ENCODE peak calls at places on chromosomes 4 and X, in eight cellular contexts. K is cardiac fibroblast, B is mesendoderm, H is epithelial cell of esophagus, C is skeletal muscle cell, O is psoas muscle, Q is choroid plexus epithelial cell, M is upper lobe of right lung. A is an unnamed sample.

GRCh38 chrX:42944381-42944998 is 166.5 kb upstream of the PPP1R2C start:
- DNase-seq in H (no peak), C (no peak), M (no peak), B (peak; percentile 2), K (no peak), Q (no peak), O (no peak), A (no peak)

GRCh38 chr4:5955856-5956255 is 62.4 kb downstream of the C4orf50 start:
- DNase-seq in B (no peak), C (no peak), Q (no peak), K (no peak), M (no peak), H (no peak), O (no peak), A (no peak)

GRCh38 chrX:78658851-78659744 is at the start of gene RTL3:
- DNase-seq in H (peak; percentile 0), K (peak; percentile 72), Q (peak; percentile 83), O (no peak), M (no peak), B (no peak), C (peak; percentile 41), A (peak; percentile 88)

GRCh38 chr4:101823864-101824263 is 33.3 kb downstream of the BANK1 start:
- DNase-seq in K (no peak), M (no peak), H (no peak), Q (no peak), B (no peak), C (no peak), O (no peak), A (no peak)

GRCh38 chr4:7366180-7366957 is 68.4 kb downstream of the PSAPL1 start:
- DNase-seq in Q (no peak), K (no peak), M (peak; percentile 72), H (no peak), O (no peak), C (no peak), B (peak; percentile 16), A (no peak)

GRCh38 chr4:145829629-145830395 is 108.8 kb downstream of the ZNF827 start:
- DNase-seq in Q (peak; percentile 53), M (no peak), H (no peak), K (no peak), C (no peak), O (no peak), B (no peak), A (no peak)

GRCh38 chr4:1475277-1476139 is 69.3 kb upstream of the NKX1-1 start:
- DNase-seq in K (no peak), O (no peak), C (no peak), B (no peak), M (no peak), Q (no peak), H (no peak), A (no peak)

GRCh38 chr4:5921074-5921473 is 28.2 kb upstream of the CRMP1 start:
- DNase-seq in K (no peak), Q (no peak), O (no peak), H (no peak), C (no peak), B (no peak), M (no peak), A (no peak)

GRCh38 chr4:16070203-16070602 is 13.6 kb downstream of the PROM1 start:
- DNase-seq in B (no peak), C (no peak), K (no peak), H (no peak), M (no peak), Q (no peak), O (no peak), A (no peak)
- H3K4me3 ChIP-seq in B (no peak overlapping the region), C (no peak overlapping the region), K (no peak overlapping the region), H (no peak overlapping the region), M (no peak overlapping the region), Q (no peak overlapping the region), O (no peak overlapping the region), A (no peak overlapping the region)

DNA sequence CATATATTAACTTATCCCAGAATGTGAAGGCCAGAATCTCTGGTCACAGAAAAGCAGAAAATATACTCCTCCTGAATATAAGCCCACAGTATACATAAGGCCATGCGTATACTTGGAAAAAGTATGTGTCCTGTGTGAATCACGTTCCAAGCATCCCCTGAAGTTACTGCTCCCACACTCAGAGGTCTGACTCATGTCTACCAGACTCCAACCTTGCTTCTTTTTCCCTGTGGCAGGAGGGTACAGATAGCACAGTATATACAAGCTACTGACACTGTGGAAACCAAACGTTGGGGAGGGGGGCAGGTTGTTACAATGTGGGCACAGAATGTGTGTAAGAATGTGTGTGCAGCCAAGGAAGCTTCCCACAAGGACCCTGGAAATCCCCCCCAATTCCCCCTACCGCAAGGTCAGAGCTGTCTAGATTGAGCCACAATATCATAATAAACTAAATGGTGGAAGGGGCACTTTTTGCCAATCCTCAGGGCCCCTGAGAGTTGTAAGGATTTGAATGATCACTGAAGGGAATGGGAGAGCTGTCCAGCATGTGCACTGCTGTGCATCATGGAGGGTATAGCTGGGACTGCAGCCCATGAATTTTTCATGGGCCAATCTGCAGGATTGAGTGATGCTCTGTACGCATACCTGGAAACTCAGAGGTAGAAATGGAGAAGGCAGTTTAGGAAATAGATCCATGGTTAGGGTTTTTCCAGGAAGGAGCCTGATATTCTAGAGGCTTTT is 7.4 kb upstream of the RELL1 start:
- DNase-seq in M (no peak), H (peak; percentile 92), C (peak; percentile 79), Q (peak; percentile 92), K (peak; percentile 72), O (no peak), B (no peak), A (peak; percentile 88)
- H3K4me3 ChIP-seq in M (no peak overlapping the region), H (no peak overlapping the region), C (no peak overlapping the region), Q (no peak overlapping the region), K (no peak overlapping the region), O (no peak overlapping the region), B (no peak overlapping the region), A (no peak overlapping the region)

GRCh38 chr4:76256032-76256431 is 4.5 kb downstream of the FAM47E start:
- DNase-seq in H (no peak), M (no peak), O (no peak), B (no peak), C (no peak), K (no peak), Q (no peak), A (no peak)

GRCh38 chr4:76251448-76252270 is at the start of gene FAM47E:
- DNase-seq in C (no peak), H (peak; percentile 41), M (peak; percentile 95), B (peak; percentile 94), O (peak; percentile 93), K (peak; percentile 61), Q (peak; percentile 23), A (peak; percentile 46)

GRCh38 chr4:76250962-76251361 is 559 bp upstream of the FAM47E start:
- DNase-seq in O (no peak), K (no peak), B (no peak), C (no peak), M (no peak), H (no peak), Q (no peak), A (no peak)

GRCh38 chr4:76253511-76253910 is 2.0 kb downstream of the FAM47E start:
- DNase-seq in C (no peak), M (no peak), B (no peak), O (no peak), K (no peak), Q (no peak), H (no peak), A (no peak)

DNA sequence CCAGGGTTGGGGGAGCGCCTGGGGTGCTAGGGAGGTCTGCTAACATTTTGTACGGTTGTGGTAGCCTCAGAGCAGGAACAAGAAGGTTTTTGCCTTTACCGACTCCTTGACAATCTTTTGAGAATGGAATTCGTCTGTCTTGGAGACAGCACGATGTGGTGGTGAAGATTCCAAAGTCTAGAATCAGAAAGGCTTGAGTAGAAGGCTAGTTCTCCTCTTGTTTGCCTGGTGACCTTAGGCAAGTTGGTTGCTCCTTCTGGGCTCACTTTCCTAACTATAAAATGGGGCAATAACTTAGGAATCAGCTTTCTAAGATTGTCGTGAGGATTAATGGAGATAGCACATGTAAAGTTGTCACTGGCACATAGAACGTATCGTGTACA is 741 bp downstream of the FAM47E start:
- DNase-seq in B (no peak), H (no peak), O (no peak), M (no peak), K (no peak), Q (no peak), C (no peak), A (no peak)
- H3K4me3 ChIP-seq in B (no peak overlapping the region), H (no peak overlapping the region), O (peak overlapping the region; percentile 79), M (peak overlapping the region; percentile 61), K (no peak overlapping the region), Q (no peak overlapping the region), C (no peak overlapping the region), A (no peak overlapping the region)

GRCh38 chr4:76011700-76012387 is 4.5 kb upstream of the CXCL9 start:
- DNase-seq in K (peak; percentile 71), B (no peak), Q (peak; percentile 83), C (peak; percentile 74), M (no peak), H (peak; percentile 80), O (no peak), A (peak; percentile 71)

GRCh38 chr4:76011018-76011670 is 3.8 kb upstream of the CXCL9 start:
- DNase-seq in K (no peak), C (no peak), B (no peak), M (peak; percentile 61), O (no peak), Q (no peak), H (no peak), A (no peak)

GRCh38 chr4:76012388-76012801 is 5.1 kb upstream of the CXCL9 start:
- DNase-seq in Q (no peak), M (no peak), B (no peak), C (no peak), H (peak; percentile 35), O (no peak), K (no peak), A (peak; percentile 36)

GRCh38 chr4:76016383-76016782 is 6.9 kb downstream of the CXCL10 start:
- DNase-seq in C (no peak), B (peak; percentile 44), O (no peak), Q (no peak), M (no peak), K (no peak), H (peak; percentile 59), A (no peak)

GRCh38 chr4:76013540-76013939 is 6.2 kb upstream of the CXCL9 start:
- DNase-seq in K (no peak), H (no peak), O (no peak), M (no peak), B (no peak), Q (no peak), C (no peak), A (no peak)
- H3K4me3 ChIP-seq in K (no peak overlapping the region), H (no peak overlapping the region), O (no peak overlapping the region), M (no peak overlapping the region), B (no peak overlapping the region), Q (no peak overlapping the region), C (no peak overlapping the region), A (no peak overlapping the region)

DNA sequence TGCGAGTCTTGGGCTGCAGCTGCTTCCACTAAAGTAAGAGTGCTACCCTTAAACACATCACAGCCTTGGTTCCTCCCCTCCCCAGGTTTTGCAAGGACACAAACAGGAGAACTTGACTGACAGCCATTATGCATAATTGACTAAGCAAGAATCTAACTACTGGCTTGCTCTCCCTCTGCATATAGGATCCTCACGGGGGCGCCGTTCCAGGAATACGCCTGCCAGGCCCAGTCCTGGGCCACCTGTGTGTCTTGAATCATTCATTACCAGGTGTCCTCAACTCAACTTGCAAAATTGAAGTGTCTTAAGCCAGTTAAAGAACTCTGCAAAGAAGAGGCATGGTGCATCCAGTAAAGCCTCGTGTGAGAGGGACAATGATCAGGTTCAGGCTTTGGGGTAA is 273.3 kb upstream of the HS3ST1 start:
- DNase-seq in C (no peak), K (no peak), H (no peak), M (no peak), O (no peak), Q (no peak), B (peak; percentile 3), A (no peak)
- H3K4me3 ChIP-seq in C (no peak overlapping the region), K (no peak overlapping the region), H (no peak overlapping the region), M (no peak overlapping the region), O (no peak overlapping the region), Q (no peak overlapping the region), B (no peak overlapping the region), A (no peak overlapping the region)